ENCODE peak calls at places on chromosomes 3 and 15, in nine cellular contexts. O, C, D, A, E, V, S, W and Q are unnamed samples.

GRCh38 chr3:156553705-156554356 is 1.1 kb downstream of the SSR3 start:
- DNase-seq in V (no peak), S (no peak), D (no peak), A (no peak), O (peak), E (peak), W (no peak), C (no peak), Q (no peak)

GRCh38 chr3:140176526-140176925 is 241.5 kb downstream of the CLSTN2 start:
- DNase-seq in D (no peak), E (no peak), W (no peak), A (no peak), O (peak), V (no peak), C (no peak), S (no peak), Q (no peak)

GRCh38 chr3:13188975-13189374 is 115.7 kb upstream of the IQSEC1 start:
- DNase-seq in V (no peak), O (no peak), D (no peak), E (no peak), S (no peak), W (no peak), C (no peak), A (no peak), Q (no peak)

GRCh38 chr3:20564966-20565365 is 379.0 kb upstream of the SGO1 start:
- DNase-seq in O (no peak), A (no peak), V (no peak), D (no peak), E (no peak), S (no peak), C (no peak), W (no peak), Q (no peak)

GRCh38 chr3:37227870-37228549 is 53.6 kb upstream of the LRRFIP2 start:
- DNase-seq in E (no peak), C (no peak), D (no peak), V (no peak), A (no peak), W (no peak), O (no peak), S (no peak), Q (no peak)

GRCh38 chr15:90881978-90882721 is 2.2 kb upstream of the FES start:
- DNase-seq in D (no peak), C (no peak), V (no peak), A (no peak), O (no peak), S (no peak), W (no peak), E (no peak), Q (no peak)

GRCh38 chr15:40372966-40373365 is 9.6 kb upstream of the KNSTRN start:
- DNase-seq in D (no peak), O (no peak), E (no peak), A (no peak), V (no peak), S (no peak), C (no peak), W (no peak), Q (no peak)

GRCh38 chr3:46853441-46854410 is 9.5 kb downstream of the MYL3 start:
- DNase-seq in O (no peak), S (no peak), E (no peak), V (no peak), C (peak), W (no peak), D (no peak), A (no peak), Q (no peak)

GRCh38 chr3:56879453-56880224 is 77.9 kb upstream of the ARHGEF3 start:
- DNase-seq in D (no peak), S (no peak), W (no peak), O (peak), E (no peak), C (no peak), A (no peak), V (no peak), Q (no peak)

GRCh38 chr3:107953707-107954106 is 137.1 kb downstream of the CD47 start:
- DNase-seq in O (no peak), D (no peak), A (no peak), C (no peak), S (no peak), V (no peak), W (no peak), E (no peak), Q (no peak)

GRCh38 chr3:195003893-195004289 is 267.1 kb downstream of the XXYLT1 start:
- DNase-seq in D (no peak), V (no peak), O (no peak), W (no peak), E (no peak), C (no peak), A (no peak), S (no peak), Q (no peak)

GRCh38 chr3:71288269-71288930 is 295.1 kb downstream of the FOXP1 start:
- DNase-seq in A (no peak), S (no peak), D (no peak), W (no peak), V (no peak), O (no peak), E (no peak), C (no peak), Q (no peak)

GRCh38 chr3:113867506-113867905 is 28.9 kb downstream of the GRAMD1C start:
- DNase-seq in D (no peak), O (peak), S (no peak), W (no peak), A (no peak), V (no peak), E (peak), C (no peak), Q (no peak)

GRCh38 chr15:68652141-68652540 is 73.3 kb downstream of the CORO2B start:
- DNase-seq in E (no peak), V (no peak), O (no peak), W (no peak), S (no peak), C (no peak), A (no peak), D (no peak), Q (no peak)

GRCh38 chr15:89003865-89004725 is 84.2 kb upstream of the ABHD2 start:
- DNase-seq in A (no peak), S (peak), V (no peak), W (no peak), O (peak), C (peak), D (peak), E (peak), Q (no peak)

GRCh38 chr15:84828433-84828908 is 11.3 kb downstream of the ALPK3 start:
- DNase-seq in A (no peak), C (no peak), S (no peak), O (no peak), V (no peak), E (no peak), D (no peak), W (no peak), Q (no peak)

GRCh38 chr3:71371282-71371681 is 212.2 kb downstream of the FOXP1 start:
- DNase-seq in D (no peak), W (no peak), O (no peak), S (no peak), E (no peak), V (no peak), A (no peak), C (no peak), Q (no peak)